ENCODE peak calls at places on chromosomes 1 and 21, in nine cellular contexts. One of them, this sample, is unnamed.
A peak's percentile ranks its signal among the peaks of the same experiment; 100 is the strongest.

GRCh38 chr1:221760895-221761294 is 19.0 kb upstream of the DUSP10 start:
- DNase-seq in transverse colon: no peak
- DNase-seq in left lung: no peak
- DNase-seq in mammary epithelial cell: no peak
- DNase-seq in IMR-90: no peak
- DNase-seq in esophagus squamous epithelium: no peak
- DNase-seq in fibroblast of the aortic adventitia: no peak
- DNase-seq in fibroblast of pulmonary artery: no peak
- DNase-seq in AG10803: no peak
- DNase-seq in this sample: no peak

GRCh38 chr21:45990741-45991605 is 9.4 kb downstream of the COL6A1 start:
- DNase-seq in AG10803: no peak
- DNase-seq in transverse colon: peak; percentile 9
- DNase-seq in fibroblast of pulmonary artery: no peak
- DNase-seq in left lung: peak; percentile 29
- DNase-seq in fibroblast of the aortic adventitia: no peak
- DNase-seq in esophagus squamous epithelium: no peak
- DNase-seq in IMR-90: no peak
- DNase-seq in mammary epithelial cell: no peak
- DNase-seq in this sample: no peak

GRCh38 chr1:117606608-117607261 is 887 bp downstream of the TENT5C start:
- DNase-seq in esophagus squamous epithelium: no peak
- DNase-seq in left lung: no peak
- DNase-seq in transverse colon: peak; percentile 66
- DNase-seq in fibroblast of the aortic adventitia: peak; percentile 58
- DNase-seq in IMR-90: peak; percentile 51
- DNase-seq in fibroblast of pulmonary artery: peak; percentile 39
- DNase-seq in mammary epithelial cell: peak; percentile 53
- DNase-seq in AG10803: peak; percentile 16
- DNase-seq in this sample: no peak

GRCh38 chr1:162389021-162389818 is 7.7 kb downstream of the C1orf226 start:
- DNase-seq in IMR-90: peak; percentile 30
- DNase-seq in mammary epithelial cell: peak; percentile 60
- DNase-seq in fibroblast of pulmonary artery: no peak
- DNase-seq in fibroblast of the aortic adventitia: no peak
- DNase-seq in left lung: no peak
- DNase-seq in esophagus squamous epithelium: no peak
- DNase-seq in AG10803: peak; percentile 48
- DNase-seq in transverse colon: no peak
- DNase-seq in this sample: no peak

GRCh38 chr1:10210841-10211804 is 753 bp downstream of the KIF1B start:
- DNase-seq in esophagus squamous epithelium: peak; percentile 23
- DNase-seq in left lung: peak; percentile 93
- DNase-seq in AG10803: peak; percentile 98
- DNase-seq in fibroblast of the aortic adventitia: peak; percentile 98
- DNase-seq in fibroblast of pulmonary artery: peak; percentile 98
- DNase-seq in transverse colon: peak; percentile 91
- DNase-seq in IMR-90: peak; percentile 91
- DNase-seq in mammary epithelial cell: peak; percentile 87
- DNase-seq in this sample: no peak

GRCh38 chr1:172654535-172654934 is 4.4 kb upstream of the FASLG start:
- DNase-seq in mammary epithelial cell: peak; percentile 76
- DNase-seq in AG10803: peak; percentile 69
- DNase-seq in fibroblast of the aortic adventitia: peak; percentile 69
- DNase-seq in left lung: no peak
- DNase-seq in fibroblast of pulmonary artery: peak; percentile 62
- DNase-seq in transverse colon: no peak
- DNase-seq in IMR-90: peak; percentile 88
- DNase-seq in esophagus squamous epithelium: no peak
- DNase-seq in this sample: no peak

GRCh38 chr1:183925947-183926346 is 111.6 kb downstream of the COLGALT2 start:
- DNase-seq in AG10803: no peak
- DNase-seq in fibroblast of the aortic adventitia: no peak
- DNase-seq in fibroblast of pulmonary artery: no peak
- DNase-seq in transverse colon: no peak
- DNase-seq in left lung: no peak
- DNase-seq in IMR-90: no peak
- DNase-seq in esophagus squamous epithelium: no peak
- DNase-seq in mammary epithelial cell: no peak
- DNase-seq in this sample: no peak

GRCh38 chr21:34908424-34909055 is 140.6 kb downstream of the RUNX1 start:
- DNase-seq in fibroblast of pulmonary artery: peak; percentile 83
- DNase-seq in mammary epithelial cell: no peak
- DNase-seq in fibroblast of the aortic adventitia: peak; percentile 84
- DNase-seq in AG10803: peak; percentile 68
- DNase-seq in transverse colon: no peak
- DNase-seq in esophagus squamous epithelium: no peak
- DNase-seq in IMR-90: no peak
- DNase-seq in left lung: no peak
- DNase-seq in this sample: no peak

GRCh38 chr1:167107456-167107855 is 13.6 kb downstream of the STYXL2 start:
- DNase-seq in fibroblast of pulmonary artery: no peak
- DNase-seq in left lung: no peak
- DNase-seq in mammary epithelial cell: peak; percentile 67
- DNase-seq in AG10803: no peak
- DNase-seq in esophagus squamous epithelium: no peak
- DNase-seq in transverse colon: no peak
- DNase-seq in IMR-90: no peak
- DNase-seq in fibroblast of the aortic adventitia: peak; percentile 2
- DNase-seq in this sample: no peak

GRCh38 chr1:1004780-1005697 is 5.1 kb upstream of the HES4 start:
- DNase-seq in AG10803: peak; percentile 62
- DNase-seq in mammary epithelial cell: no peak
- DNase-seq in fibroblast of pulmonary artery: peak; percentile 60
- DNase-seq in IMR-90: peak; percentile 66
- DNase-seq in esophagus squamous epithelium: no peak
- DNase-seq in fibroblast of the aortic adventitia: peak; percentile 39
- DNase-seq in transverse colon: peak; percentile 36
- DNase-seq in left lung: peak; percentile 62
- DNase-seq in this sample: no peak

GRCh38 chr21:41830764-41831452 is 48.2 kb downstream of the PRDM15 start:
- DNase-seq in AG10803: no peak
- DNase-seq in IMR-90: no peak
- DNase-seq in fibroblast of pulmonary artery: no peak
- DNase-seq in mammary epithelial cell: no peak
- DNase-seq in esophagus squamous epithelium: no peak
- DNase-seq in left lung: peak; percentile 28
- DNase-seq in fibroblast of the aortic adventitia: no peak
- DNase-seq in transverse colon: no peak
- DNase-seq in this sample: no peak

GRCh38 chr1:167635233-167635648 is 5.2 kb downstream of the RCSD1 start:
- DNase-seq in AG10803: no peak
- DNase-seq in IMR-90: no peak
- DNase-seq in fibroblast of pulmonary artery: peak; percentile 54
- DNase-seq in left lung: no peak
- DNase-seq in fibroblast of the aortic adventitia: peak; percentile 41
- DNase-seq in mammary epithelial cell: no peak
- DNase-seq in esophagus squamous epithelium: no peak
- DNase-seq in transverse colon: no peak
- DNase-seq in this sample: no peak

GRCh38 chr1:114558548-114558947 is 22.9 kb downstream of the BCAS2 start:
- DNase-seq in left lung: no peak
- DNase-seq in IMR-90: no peak
- DNase-seq in mammary epithelial cell: peak; percentile 13
- DNase-seq in AG10803: peak; percentile 6
- DNase-seq in transverse colon: no peak
- DNase-seq in esophagus squamous epithelium: no peak
- DNase-seq in fibroblast of pulmonary artery: peak; percentile 28
- DNase-seq in fibroblast of the aortic adventitia: peak; percentile 23
- DNase-seq in this sample: no peak

GRCh38 chr1:204268101-204268500 is 54.3 kb upstream of the GOLT1A start:
- DNase-seq in IMR-90: no peak
- DNase-seq in mammary epithelial cell: no peak
- DNase-seq in left lung: no peak
- DNase-seq in fibroblast of the aortic adventitia: no peak
- DNase-seq in esophagus squamous epithelium: no peak
- DNase-seq in fibroblast of pulmonary artery: no peak
- DNase-seq in transverse colon: no peak
- DNase-seq in AG10803: no peak
- DNase-seq in this sample: no peak

GRCh38 chr1:183957216-183957830 is 80.2 kb downstream of the COLGALT2 start:
- DNase-seq in fibroblast of the aortic adventitia: peak; percentile 49
- DNase-seq in transverse colon: no peak
- DNase-seq in esophagus squamous epithelium: no peak
- DNase-seq in fibroblast of pulmonary artery: no peak
- DNase-seq in left lung: no peak
- DNase-seq in mammary epithelial cell: no peak
- DNase-seq in AG10803: no peak
- DNase-seq in IMR-90: no peak
- DNase-seq in this sample: no peak

GRCh38 chr21:26123012-26123411 is 47.6 kb downstream of the APP start:
- DNase-seq in fibroblast of the aortic adventitia: no peak
- DNase-seq in transverse colon: no peak
- DNase-seq in left lung: no peak
- DNase-seq in esophagus squamous epithelium: no peak
- DNase-seq in AG10803: no peak
- DNase-seq in IMR-90: peak; percentile 59
- DNase-seq in fibroblast of pulmonary artery: no peak
- DNase-seq in mammary epithelial cell: no peak
- DNase-seq in this sample: no peak

GRCh38 chr1:228463559-228464455 is 23.4 kb upstream of the RNF187 start:
- DNase-seq in mammary epithelial cell: no peak
- DNase-seq in IMR-90: peak; percentile 4
- DNase-seq in fibroblast of pulmonary artery: peak; percentile 29
- DNase-seq in esophagus squamous epithelium: no peak
- DNase-seq in transverse colon: peak; percentile 39
- DNase-seq in fibroblast of the aortic adventitia: peak; percentile 44
- DNase-seq in left lung: no peak
- DNase-seq in AG10803: no peak
- DNase-seq in this sample: peak; percentile 76

GRCh38 chr1:87024936-87025537 is 110.6 kb downstream of the HS2ST1 start:
- DNase-seq in fibroblast of pulmonary artery: peak; percentile 60
- DNase-seq in fibroblast of the aortic adventitia: peak; percentile 30
- DNase-seq in transverse colon: no peak
- DNase-seq in IMR-90: peak; percentile 22
- DNase-seq in left lung: no peak
- DNase-seq in AG10803: peak; percentile 25
- DNase-seq in mammary epithelial cell: peak; percentile 30
- DNase-seq in esophagus squamous epithelium: no peak
- DNase-seq in this sample: peak; percentile 26
- TF ChIP-seq CTCF in fibroblast of pulmonary artery: peak; percentile 70
- TF ChIP-seq CTCF in fibroblast of the aortic adventitia: peak; percentile 65
- TF ChIP-seq CTCF in transverse colon: peak; percentile 27
- TF ChIP-seq CTCF in IMR-90: peak; percentile 40
- TF ChIP-seq CTCF in left lung: peak; percentile 36
- TF ChIP-seq CTCF in AG10803: peak; percentile 64
- TF ChIP-seq CTCF in mammary epithelial cell: peak; percentile 69
- TF ChIP-seq CTCF in esophagus squamous epithelium: peak; percentile 15
- TF ChIP-seq CTCF in this sample: peak; percentile 40

DNA sequence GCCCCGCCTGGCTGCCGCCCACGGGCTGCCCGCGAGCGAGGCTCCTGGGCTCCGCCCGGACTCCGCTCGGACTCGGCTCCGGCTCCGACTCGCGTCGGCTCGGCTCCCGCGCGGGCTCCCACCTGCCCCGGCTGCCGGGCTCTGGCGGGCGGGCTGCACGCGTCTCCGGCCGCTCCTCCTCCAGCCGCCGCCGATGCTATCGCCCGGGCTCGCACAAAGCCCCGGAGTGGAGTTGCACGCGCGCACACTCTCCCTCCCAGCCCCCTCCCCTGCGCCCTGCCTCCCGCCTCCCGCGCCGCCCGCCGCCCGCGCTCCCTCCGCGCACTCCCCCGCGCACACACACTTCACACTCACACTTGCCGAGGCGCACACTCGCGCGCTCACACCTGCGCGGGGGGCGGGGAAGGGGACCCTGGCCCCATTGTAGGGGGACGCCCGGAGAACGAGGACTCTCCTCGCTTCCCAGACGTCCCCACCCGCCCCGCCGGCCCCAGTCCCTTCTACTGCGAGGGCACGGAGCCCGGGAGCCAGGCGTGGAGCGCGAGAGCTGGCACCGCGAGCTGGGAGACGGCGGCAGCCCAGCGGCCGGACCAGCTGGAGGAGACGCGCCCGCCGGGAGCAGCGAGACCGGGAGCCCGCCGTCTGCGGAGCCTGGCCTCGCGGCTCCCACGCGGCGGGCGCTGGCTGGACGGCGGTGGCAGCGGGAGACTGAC is at the start of gene GRIK3:
- DNase-seq in esophagus squamous epithelium: no peak
- DNase-seq in fibroblast of the aortic adventitia: no peak
- DNase-seq in fibroblast of pulmonary artery: no peak
- DNase-seq in transverse colon: no peak
- DNase-seq in left lung: no peak
- DNase-seq in AG10803: no peak
- DNase-seq in IMR-90: no peak
- DNase-seq in mammary epithelial cell: no peak
- DNase-seq in this sample: no peak
- H3K4me3 ChIP-seq in esophagus squamous epithelium: peak within 1 kb of the TSS; percentile 23
- H3K4me3 ChIP-seq in fibroblast of the aortic adventitia: no peak within 1 kb of the TSS
- H3K4me3 ChIP-seq in fibroblast of pulmonary artery: no peak within 1 kb of the TSS
- H3K4me3 ChIP-seq in transverse colon: peak within 1 kb of the TSS; percentile 9
- H3K4me3 ChIP-seq in left lung: no peak within 1 kb of the TSS
- H3K4me3 ChIP-seq in AG10803: no peak within 1 kb of the TSS
- H3K4me3 ChIP-seq in IMR-90: no peak within 1 kb of the TSS
- H3K4me3 ChIP-seq in mammary epithelial cell: no peak within 1 kb of the TSS
- H3K4me3 ChIP-seq in this sample: no peak within 1 kb of the TSS

GRCh38 chr1:238319957-238320356 is 429.2 kb upstream of the ZP4 start:
- DNase-seq in fibroblast of the aortic adventitia: no peak
- DNase-seq in transverse colon: no peak
- DNase-seq in AG10803: no peak
- DNase-seq in esophagus squamous epithelium: no peak
- DNase-seq in IMR-90: no peak
- DNase-seq in left lung: no peak
- DNase-seq in fibroblast of pulmonary artery: no peak
- DNase-seq in mammary epithelial cell: no peak
- DNase-seq in this sample: no peak
- TF ChIP-seq CTCF in fibroblast of the aortic adventitia: no peak
- TF ChIP-seq CTCF in transverse colon: no peak
- TF ChIP-seq CTCF in AG10803: no peak
- TF ChIP-seq CTCF in esophagus squamous epithelium: no peak
- TF ChIP-seq CTCF in IMR-90: no peak
- TF ChIP-seq CTCF in left lung: no peak
- TF ChIP-seq CTCF in fibroblast of pulmonary artery: no peak
- TF ChIP-seq CTCF in mammary epithelial cell: no peak
- TF ChIP-seq CTCF in this sample: no peak

DNA sequence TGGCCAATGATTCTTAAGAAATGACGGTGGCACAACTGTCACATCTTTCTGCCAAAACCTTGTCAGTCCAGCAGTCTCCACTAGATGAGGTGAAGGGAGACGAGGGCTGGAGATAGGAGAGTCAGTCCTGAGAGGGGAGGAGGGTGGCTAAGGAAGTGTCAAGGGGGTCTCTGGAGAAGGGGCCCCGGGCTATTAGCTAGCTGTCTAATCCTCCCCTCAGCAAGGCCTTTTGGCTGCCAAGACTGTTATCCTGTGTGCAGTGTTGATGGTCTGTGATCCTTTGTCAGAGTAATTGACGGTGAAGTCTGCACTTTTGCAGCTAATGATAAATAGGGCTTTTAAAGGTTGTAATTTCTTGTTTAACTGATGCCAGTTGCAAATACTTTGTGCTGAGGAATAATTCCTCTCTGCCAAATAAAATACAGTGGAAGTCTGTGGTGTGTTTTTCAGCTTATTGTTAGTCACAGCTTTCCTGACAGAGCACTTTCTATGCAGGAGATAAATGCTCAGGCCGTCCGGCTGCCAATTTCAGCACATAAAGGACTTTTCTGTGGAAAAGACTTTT is 34.9 kb downstream of the PRRX1 start:
- DNase-seq in fibroblast of pulmonary artery: peak; percentile 69
- DNase-seq in IMR-90: peak; percentile 57
- DNase-seq in esophagus squamous epithelium: no peak
- DNase-seq in transverse colon: no peak
- DNase-seq in AG10803: peak; percentile 75
- DNase-seq in fibroblast of the aortic adventitia: peak; percentile 94
- DNase-seq in mammary epithelial cell: no peak
- DNase-seq in left lung: no peak
- DNase-seq in this sample: no peak
- H3K4me3 ChIP-seq in fibroblast of pulmonary artery: no peak overlapping the region
- H3K4me3 ChIP-seq in IMR-90: no peak overlapping the region
- H3K4me3 ChIP-seq in esophagus squamous epithelium: no peak overlapping the region
- H3K4me3 ChIP-seq in transverse colon: no peak overlapping the region
- H3K4me3 ChIP-seq in AG10803: peak overlapping the region; percentile 15
- H3K4me3 ChIP-seq in fibroblast of the aortic adventitia: peak overlapping the region; percentile 31
- H3K4me3 ChIP-seq in mammary epithelial cell: no peak overlapping the region
- H3K4me3 ChIP-seq in left lung: no peak overlapping the region
- H3K4me3 ChIP-seq in this sample: no peak overlapping the region